ENCODE peak calls at places on chromosomes 16 and 17, in five cellular contexts. R is activated naive CD4-positive, alpha-beta T cell; K is upper lobe of right lung; L is body of pancreas; Q is memory B cell. A is an unnamed sample.

GRCh38 chr16:70809392-70810060 is 8.6 kb upstream of the VAC14 start:
- DNase-seq in R (no peak), K (no peak), L (no peak), Q (no peak), A (no peak)

GRCh38 chr17:52604105-52604504 is 445.6 kb upstream of the CA10 start:
- DNase-seq in R (no peak), K (no peak), L (no peak), Q (no peak), A (no peak)

GRCh38 chr16:51114369-51114768 is 36.7 kb downstream of the SALL1 start:
- DNase-seq in R (no peak), K (no peak), L (no peak), Q (no peak), A (no peak)

GRCh38 chr17:18379246-18380146 is 1.9 kb downstream of the EVPLL start:
- DNase-seq in R (no peak), K (peak), L (no peak), Q (no peak), A (peak)

GRCh38 chr16:54281535-54282201 is 4.9 kb downstream of the IRX3 start:
- DNase-seq in R (no peak), K (peak), L (no peak), Q (no peak), A (no peak)

GRCh38 chr17:1498869-1499268 is 6.4 kb upstream of the MYO1C start:
- DNase-seq in R (no peak), K (no peak), L (no peak), Q (no peak), A (no peak)

GRCh38 chr17:795276-795675 is 13.1 kb downstream of the MRM3 start:
- DNase-seq in R (no peak), K (no peak), L (no peak), Q (no peak), A (peak)

GRCh38 chr16:88464447-88465318 is 11.6 kb downstream of the ZFPM1 start:
- DNase-seq in R (no peak), K (no peak), L (no peak), Q (no peak), A (no peak)

GRCh38 chr17:10624966-10625365 is 32.1 kb downstream of the MYH3 start:
- DNase-seq in R (no peak), K (no peak), L (no peak), Q (no peak), A (peak)

GRCh38 chr16:48317614-48318013 is 67.6 kb downstream of the SIAH1 start:
- DNase-seq in R (no peak), K (no peak), L (no peak), Q (no peak), A (no peak)

GRCh38 chr16:57725976-57726375 is 9.6 kb upstream of the KATNB1 start:
- DNase-seq in R (no peak), K (no peak), L (no peak), Q (no peak), A (peak)

A was measured in spleen.